ENCODE peak calls at places on chromosomes 3 and 15, in ten cellular contexts. P, K, F, S, L, Y, V, D, G and I are unnamed samples.
A peak's percentile ranks its signal among the peaks of the same experiment; 100 is the strongest.

GRCh38 chr3:51384145-51384729 is 854 bp upstream of the MANF start:
- DNase-seq in L (peak; percentile 52), F (no peak), S (peak; percentile 28), V (no peak), G (no peak), D (no peak), K (no peak), P (peak; percentile 60), Y (peak; percentile 23), I (no peak)

GRCh38 chr3:79973482-79973881 is 205.7 kb upstream of the ROBO1 start:
- DNase-seq in P (no peak), L (no peak), Y (no peak), G (no peak), F (no peak), D (no peak), S (no peak), V (no peak), K (no peak), I (no peak)

GRCh38 chr3:99700637-99701268 is 62.4 kb downstream of the COL8A1 start:
- DNase-seq in G (no peak), V (no peak), F (no peak), L (no peak), Y (peak; percentile 51), S (no peak), D (no peak), K (no peak), P (no peak), I (no peak)

GRCh38 chr15:57677206-57677605 is 29.3 kb upstream of the POLR2M start:
- DNase-seq in G (no peak), L (no peak), P (no peak), D (no peak), V (no peak), S (no peak), K (no peak), Y (no peak), F (no peak), I (no peak)

GRCh38 chr3:113769551-113769950 is 22.7 kb downstream of the ATP6V1A start:
- DNase-seq in V (no peak), L (peak; percentile 17), S (no peak), F (no peak), G (no peak), K (no peak), P (peak; percentile 30), Y (peak; percentile 53), D (no peak), I (peak; percentile 49)

GRCh38 chr3:6540981-6541380 is 319.9 kb upstream of the GRM7 start:
- DNase-seq in G (no peak), P (no peak), F (no peak), D (no peak), S (no peak), L (no peak), V (no peak), Y (no peak), K (no peak), I (no peak)

GRCh38 chr3:31065765-31066164 is 171.3 kb upstream of the GADL1 start:
- DNase-seq in V (no peak), K (no peak), G (no peak), Y (no peak), F (no peak), S (no peak), L (no peak), D (no peak), P (no peak), I (no peak)

GRCh38 chr3:195209083-195209835 is 61.7 kb downstream of the XXYLT1 start:
- DNase-seq in V (no peak), K (no peak), L (no peak), S (no peak), D (no peak), P (no peak), F (no peak), Y (no peak), G (no peak), I (no peak)

GRCh38 chr3:69562001-69562400 is 176.1 kb upstream of the FRMD4B start:
- DNase-seq in K (no peak), V (no peak), Y (peak; percentile 69), L (no peak), P (no peak), G (no peak), D (no peak), F (no peak), S (no peak), I (no peak)

GRCh38 chr15:80550219-80550909 is 144.7 kb upstream of the ABHD17C start:
- DNase-seq in Y (peak; percentile 94), L (no peak), F (peak; percentile 86), G (no peak), K (no peak), P (no peak), S (no peak), D (peak; percentile 96), V (no peak), I (peak; percentile 57)

GRCh38 chr3:190375671-190376070 is 12.3 kb upstream of the CLDN16 start:
- DNase-seq in V (no peak), S (no peak), L (no peak), P (no peak), F (no peak), K (no peak), D (no peak), G (no peak), Y (no peak), I (no peak)

GRCh38 chr3:53803816-53804545 is 42.2 kb downstream of the CHDH start:
- DNase-seq in P (no peak), Y (no peak), G (no peak), L (no peak), K (no peak), F (no peak), S (no peak), V (no peak), D (no peak), I (no peak)

DNA sequence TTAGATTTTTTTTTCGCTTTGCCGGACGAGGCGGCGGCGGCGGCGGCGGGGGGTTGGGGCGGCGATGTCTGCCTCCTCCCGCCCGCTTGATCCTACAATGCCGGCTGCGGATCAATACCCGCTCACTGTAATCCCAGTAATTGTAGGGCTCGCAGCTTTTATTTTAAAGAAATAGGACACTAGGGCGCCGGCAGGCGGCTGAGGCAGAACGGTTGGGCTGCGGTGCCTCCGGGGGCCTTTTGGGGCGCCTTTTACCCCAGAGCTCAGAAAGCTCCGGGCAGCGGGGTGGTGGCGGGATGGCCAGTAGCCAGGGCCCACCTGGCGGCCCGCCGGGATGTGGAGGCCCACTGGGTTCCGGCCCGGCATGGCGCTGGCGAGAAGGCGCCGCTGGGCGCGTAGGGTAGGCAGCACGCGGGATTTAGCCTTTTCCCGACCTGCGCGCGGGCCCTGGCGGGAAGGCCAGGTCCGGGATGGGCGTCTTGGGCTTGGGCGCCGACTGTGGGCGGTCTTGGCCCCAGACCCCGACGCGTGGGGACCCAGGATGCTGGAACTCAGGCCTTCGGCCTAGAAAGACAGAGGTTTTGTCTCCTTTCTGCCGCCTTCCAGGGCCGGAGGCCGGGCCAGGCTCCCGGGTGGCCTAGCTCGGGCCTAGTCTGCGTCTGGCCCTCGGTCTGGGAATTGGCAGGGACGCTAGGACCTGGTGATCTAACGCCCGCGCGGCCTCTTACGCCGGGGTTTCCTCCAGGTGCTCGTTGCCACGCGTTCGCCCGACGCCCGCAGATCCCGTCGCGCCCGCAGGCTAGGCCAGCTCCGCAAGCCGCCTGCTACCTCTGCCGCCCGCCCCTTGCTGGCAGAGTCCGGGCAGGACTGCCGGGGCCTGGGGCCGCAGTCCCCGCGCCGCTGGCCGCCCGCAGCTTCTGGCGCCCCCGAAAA is 15.5 kb upstream of the ONECUT1 start:
- DNase-seq in K (peak; percentile 63), V (peak; percentile 51), D (no peak), P (peak; percentile 40), L (peak; percentile 45), Y (no peak), G (no peak), S (no peak), F (no peak), I (no peak)
- TF ChIP-seq CTCF in K (peak; percentile 56), V (peak; percentile 43), D (no peak), P (no peak), L (no peak), Y (peak; percentile 11), G (peak; percentile 14), S (no peak), F (no peak), I (no peak)

GRCh38 chr3:57949779-57950618 is 58.2 kb upstream of the FLNB start:
- DNase-seq in Y (no peak), V (no peak), P (no peak), D (no peak), L (no peak), S (no peak), F (no peak), K (no peak), G (no peak), I (no peak)
- TF ChIP-seq CTCF in Y (peak; percentile 14), V (no peak), P (no peak), D (no peak), L (no peak), S (no peak), F (peak; percentile 42), K (no peak), G (peak; percentile 20), I (peak; percentile 0)

DNA sequence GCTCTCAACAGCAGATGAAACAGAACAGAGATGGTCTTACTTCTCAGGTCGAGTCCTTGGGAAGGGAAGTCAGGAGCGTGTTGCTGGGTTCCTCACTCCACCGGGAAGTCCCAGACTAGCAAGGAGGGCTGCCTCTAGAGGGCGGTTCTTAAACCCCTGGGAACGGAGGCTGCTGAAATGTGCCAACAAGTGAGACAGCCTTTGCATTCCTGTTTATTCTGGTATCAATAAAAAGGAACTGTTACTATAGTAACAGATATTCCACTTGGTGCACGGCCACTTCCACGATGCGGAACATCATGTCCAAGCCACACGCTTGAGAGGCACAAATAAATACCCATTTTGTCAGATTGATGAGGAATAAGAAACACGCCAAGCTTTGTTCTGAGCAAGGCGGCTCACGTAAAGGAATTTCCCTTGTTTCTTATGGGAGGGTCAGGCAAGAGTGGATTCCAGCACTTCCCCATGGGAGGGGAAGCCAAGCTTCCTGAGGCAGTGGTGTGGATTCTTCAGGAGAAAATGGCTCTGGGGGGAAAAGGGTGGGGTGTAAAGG is at the start of gene FAM107A:
- DNase-seq in S (peak; percentile 73), F (peak; percentile 40), L (no peak), V (no peak), Y (peak; percentile 86), D (peak; percentile 29), G (no peak), P (no peak), K (peak; percentile 85), I (peak; percentile 74)
- TF ChIP-seq CTCF in S (no peak), F (peak; percentile 40), L (no peak), V (no peak), Y (peak; percentile 29), D (peak; percentile 40), G (no peak), P (no peak), K (peak; percentile 51), I (peak; percentile 62)

DNA sequence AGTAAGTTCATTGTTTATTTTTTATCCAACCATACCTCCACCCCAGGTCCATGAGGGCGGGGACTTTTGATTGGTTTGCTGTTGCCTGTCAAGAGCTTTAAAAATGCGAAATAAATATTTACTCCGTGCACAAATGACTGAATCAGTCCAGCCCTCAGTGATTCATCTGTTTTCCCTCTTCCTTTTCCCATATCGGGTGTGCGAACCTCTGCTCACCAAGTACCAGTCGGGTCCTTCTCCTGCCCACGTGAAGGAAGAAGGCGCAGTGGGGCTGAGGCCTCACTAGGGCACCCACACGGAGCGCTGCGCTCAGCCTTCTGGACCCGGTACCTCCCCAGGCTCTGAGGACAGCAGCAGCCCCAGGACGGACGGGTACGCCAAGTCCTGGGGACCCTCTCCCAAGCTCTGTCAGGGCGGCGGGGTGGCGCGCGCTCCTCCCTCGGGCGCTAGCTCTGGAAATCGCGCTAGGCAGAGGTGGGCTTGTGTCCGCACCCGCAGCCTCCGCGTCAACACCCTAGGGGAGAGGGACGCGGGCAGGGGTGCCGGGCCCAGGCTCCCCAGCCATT is 70.5 kb upstream of the EPHB3 start:
- DNase-seq in Y (no peak), P (no peak), S (no peak), F (no peak), K (peak; percentile 49), L (no peak), G (peak; percentile 66), V (no peak), D (no peak), I (no peak)
- TF ChIP-seq CTCF in Y (no peak), P (no peak), S (no peak), F (no peak), K (no peak), L (no peak), G (no peak), V (no peak), D (no peak), I (no peak)